ENCODE peak calls at places on chromosomes 13 and 19, in nine cellular contexts. F is spleen; H is mucosa of descending colon; O is colonic mucosa; B is CD4-positive, CD25-positive, alpha-beta regulatory T cell; C is CD8-positive, alpha-beta memory T cell; S is left ventricle myocardium inferior; V is endothelial cell of umbilical vein; A is Peyer's patch. U is an unnamed sample. For H3K4me1 and H3K36me3, the result is how much of the 10 kb centered on the place peaks cover.

GRCh38 chr19:33794578-33795369 is 1.9 kb upstream of the KCTD15 start:
- DNase-seq in V (no peak), A (no peak), B (no peak), C (no peak), S (peak), F (no peak), O (no peak), H (no peak), U (peak)

GRCh38 chr13:45953082-45953481 is 99.5 kb downstream of the ZC3H13 start:
- DNase-seq in B (no peak), H (no peak), V (no peak), F (no peak), A (no peak), C (no peak), S (no peak), O (no peak), U (no peak)

GRCh38 chr13:73551736-73552135 is 492.9 kb downstream of the KLF5 start:
- DNase-seq in H (no peak), S (no peak), A (no peak), C (no peak), B (no peak), F (no peak), O (no peak), V (no peak), U (no peak)

GRCh38 chr19:2392366-2392765 is 32.3 kb downstream of the TMPRSS9 start:
- DNase-seq in C (no peak), B (no peak), A (no peak), V (no peak), S (no peak), H (no peak), O (no peak), F (no peak), U (no peak)

GRCh38 chr19:52570005-52570861 is at the start of gene ZNF701:
- DNase-seq in A (peak), F (peak), B (peak), H (peak), C (peak), O (peak), S (peak), V (peak), U (peak)

GRCh38 chr19:51246153-51246552 is 4.7 kb upstream of the SIGLECL1 start:
- DNase-seq in F (no peak), B (no peak), S (no peak), C (no peak), A (no peak), O (no peak), V (no peak), H (no peak), U (no peak)

GRCh38 chr13:53010374-53011105 is 18.1 kb upstream of the OLFM4 start:
- DNase-seq in F (no peak), C (no peak), B (no peak), S (no peak), H (peak), V (no peak), O (peak), A (no peak), U (no peak)

GRCh38 chr13:37944476-37945442 is 75.2 kb upstream of the TRPC4 start:
- DNase-seq in V (no peak), A (no peak), S (no peak), C (no peak), F (no peak), O (no peak), B (no peak), H (no peak), U (no peak)

GRCh38 chr19:33293255-33294057 is 8.9 kb downstream of the CEBPA start:
- DNase-seq in B (no peak), F (peak), O (peak), A (no peak), H (peak), S (no peak), C (no peak), V (no peak), U (no peak)

GRCh38 chr19:55018216-55018615 is 19.8 kb downstream of the GP6 start:
- DNase-seq in S (no peak), V (no peak), F (no peak), A (no peak), H (no peak), C (no peak), O (no peak), B (no peak), U (no peak)

GRCh38 chr13:99218126-99218525 is 17.5 kb downstream of the UBAC2 start:
- DNase-seq in F (no peak), A (no peak), S (no peak), C (no peak), B (no peak), O (no peak), V (no peak), H (no peak), U (no peak)

GRCh38 chr13:99220199-99220931 is 19.7 kb downstream of the UBAC2 start:
- DNase-seq in C (no peak), S (no peak), O (no peak), V (no peak), A (peak), F (no peak), B (peak), H (no peak), U (no peak)

GRCh38 chr13:99217461-99218101 is 16.9 kb downstream of the UBAC2 start:
- DNase-seq in A (no peak), S (no peak), C (no peak), O (no peak), H (no peak), B (no peak), V (no peak), F (peak), U (no peak)

GRCh38 chr13:99218545-99218944 is 17.9 kb downstream of the UBAC2 start:
- DNase-seq in H (no peak), S (peak), F (no peak), O (no peak), A (no peak), C (no peak), B (no peak), V (peak), U (no peak)

DNA sequence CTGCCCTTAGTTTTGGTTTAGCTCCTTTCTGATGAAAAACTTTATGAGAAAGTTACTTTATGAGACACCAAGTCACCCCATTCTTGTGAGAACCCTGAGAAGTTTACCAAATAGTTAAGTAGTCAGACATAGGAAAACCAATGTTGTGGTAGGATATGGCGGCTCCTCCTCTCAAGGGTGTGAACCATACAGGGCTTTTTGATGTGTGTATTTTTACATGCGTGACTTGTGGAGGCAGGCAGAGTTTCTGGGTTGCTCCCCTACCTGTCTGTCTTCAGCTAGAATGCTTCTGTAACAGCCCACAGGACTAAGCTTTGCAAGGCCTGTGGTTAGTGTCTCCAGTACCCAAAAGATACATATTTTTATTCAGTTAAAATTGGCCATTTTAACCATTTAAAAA is 18.3 kb downstream of the UBAC2 start:
- DNase-seq in V (no peak), S (no peak), O (no peak), B (peak), C (peak), H (no peak), F (no peak), A (peak), U (no peak)
- H3K4me1 ChIP-seq in V (under half), S (half or more), O (under half), B (half or more), C (half or more), H (under half), F (half or more), A (under half), U (under half)

DNA sequence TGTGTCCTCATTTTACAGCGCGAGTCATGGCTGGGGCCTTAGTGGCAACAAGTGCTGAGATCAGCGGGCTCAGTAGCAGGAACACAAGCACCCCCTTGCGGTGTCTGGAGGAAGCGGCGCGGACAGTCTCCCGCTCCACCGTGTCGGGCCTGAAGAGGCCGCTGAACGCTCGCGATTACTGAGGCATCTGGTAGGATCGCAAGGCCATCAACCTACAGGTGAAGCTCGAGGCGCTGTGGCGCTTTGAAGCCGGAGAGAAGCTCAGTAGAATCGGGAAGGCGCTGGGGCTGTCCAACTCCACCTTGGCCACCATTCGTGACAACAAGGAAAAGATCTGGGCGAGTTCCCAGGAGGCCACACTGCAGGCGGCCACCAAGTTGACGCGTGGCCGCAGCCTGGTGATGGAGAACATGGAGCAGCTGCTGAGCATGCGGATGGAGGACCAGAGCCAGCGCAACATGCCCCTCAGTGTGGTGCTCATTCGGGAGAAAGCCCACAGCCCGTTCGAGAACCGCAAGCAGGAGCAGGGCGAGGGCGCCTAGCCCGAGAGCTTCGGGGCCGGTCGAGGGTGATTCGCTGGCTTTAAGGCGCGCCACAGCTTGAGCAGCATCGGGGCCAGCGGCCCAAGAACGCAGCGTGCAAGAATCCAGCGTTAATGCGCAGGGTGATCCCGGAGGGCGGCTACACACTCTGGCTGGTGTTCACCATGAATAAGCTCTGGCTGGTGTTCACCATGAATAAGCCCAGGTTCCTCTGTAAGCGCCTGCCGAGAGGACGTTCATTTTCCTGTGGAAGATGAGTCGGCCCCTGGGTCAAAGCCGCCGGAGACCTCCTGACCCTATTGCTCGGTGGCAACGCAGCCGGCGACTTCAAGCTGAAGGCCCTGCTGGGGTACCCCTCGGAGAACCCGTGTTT is 8.3 kb upstream of the MZF1 start:
- DNase-seq in F (peak), H (peak), V (peak), S (peak), C (peak), B (peak), O (peak), A (peak), U (peak)
- H3K36me3 ChIP-seq in F (under half), H (under half), V (under half), S (under half), C (under half), B (under half), O (under half), A (under half), U (under half)

GRCh38 chr13:60410299-60410698 is 13.3 kb downstream of the TDRD3 start:
- DNase-seq in A (no peak), S (no peak), B (no peak), H (no peak), F (no peak), O (no peak), C (no peak), V (no peak), U (no peak)

GRCh38 chr13:60412909-60413616 is 16.0 kb downstream of the TDRD3 start:
- DNase-seq in V (no peak), F (no peak), A (no peak), C (no peak), S (no peak), B (no peak), H (no peak), O (no peak), U (no peak)

GRCh38 chr13:60411464-60411863 is 14.4 kb downstream of the TDRD3 start:
- DNase-seq in V (no peak), S (no peak), O (no peak), F (no peak), B (no peak), A (no peak), H (no peak), C (no peak), U (no peak)

GRCh38 chr13:60414177-60414576 is 17.2 kb downstream of the TDRD3 start:
- DNase-seq in V (no peak), H (no peak), A (no peak), S (no peak), C (no peak), B (no peak), F (no peak), O (no peak), U (no peak)

GRCh38 chr13:60411983-60412382 is 15.0 kb downstream of the TDRD3 start:
- DNase-seq in C (no peak), H (no peak), S (no peak), A (no peak), F (no peak), V (no peak), B (no peak), O (no peak), U (no peak)
- H3K4me1 ChIP-seq in C (under half), H (under half), S (half or more), A (under half), F (under half), V (under half), B (under half), O (under half), U (under half)

GRCh38 chr19:7382694-7383093 is 34.0 kb downstream of the ARHGEF18 start:
- DNase-seq in F (peak), C (no peak), O (no peak), S (no peak), V (no peak), A (no peak), B (no peak), H (no peak), U (no peak)
- H3K36me3 ChIP-seq in F (under half), C (under half), O (under half), S (under half), V (under half), A (under half), B (half or more), H (under half), U (under half)

DNA sequence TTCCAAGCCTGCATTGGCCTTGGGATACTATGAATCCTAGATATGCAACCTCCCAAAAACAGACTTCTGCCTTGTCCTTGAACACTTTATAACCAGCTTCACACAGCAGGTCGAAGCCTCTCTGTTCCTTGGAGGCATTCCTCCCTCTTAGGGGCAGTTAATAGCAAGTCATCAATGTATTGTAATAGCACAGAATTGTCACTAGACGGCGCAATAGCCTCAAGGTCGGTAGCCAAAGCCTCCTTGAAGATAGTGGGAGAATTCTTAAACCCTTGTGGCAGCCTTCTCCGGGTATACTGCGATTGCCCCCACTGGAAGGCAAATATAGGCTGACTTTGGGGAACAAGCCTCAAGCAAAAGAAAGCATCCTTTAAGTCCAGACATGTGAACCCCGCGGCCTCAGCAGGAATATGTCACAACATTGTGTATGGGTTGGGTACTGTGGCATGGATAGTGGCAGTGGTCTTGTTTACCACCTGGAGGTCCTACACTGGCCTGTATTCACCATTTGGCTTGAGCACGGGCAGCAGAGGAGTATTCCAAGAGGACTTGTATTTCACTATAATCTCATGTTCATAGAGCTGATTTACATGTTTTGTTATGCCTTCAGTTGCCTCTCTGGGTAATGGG is 61.1 kb downstream of the ZNF431 start:
- DNase-seq in H (no peak), S (no peak), O (no peak), F (no peak), A (no peak), B (no peak), V (peak), C (no peak), U (no peak)
- H3K4me1 ChIP-seq in H (under half), S (under half), O (under half), F (under half), A (under half), B (under half), V (under half), C (under half), U (under half)

GRCh38 chr13:29566206-29566605 is 29.3 kb downstream of the SLC7A1 start:
- DNase-seq in A (no peak), B (no peak), C (no peak), O (no peak), F (no peak), V (no peak), S (no peak), H (no peak), U (no peak)
- H3K36me3 ChIP-seq in A (under half), B (under half), C (under half), O (under half), F (under half), V (under half), S (under half), H (under half), U (under half)

GRCh38 chr13:112696869-112697465 is 7.1 kb downstream of the ATP11A start:
- DNase-seq in C (no peak), B (no peak), F (no peak), V (no peak), O (no peak), A (no peak), H (no peak), S (no peak), U (no peak)
- H3K4me1 ChIP-seq in C (under half), B (under half), F (under half), V (under half), O (under half), A (under half), H (under half), S (half or more), U (under half)

GRCh38 chr13:81907973-81908372 is 1567.0 kb upstream of the SPRY2 start:
- DNase-seq in A (no peak), B (no peak), S (no peak), F (no peak), H (no peak), V (no peak), C (no peak), O (no peak), U (no peak)
- H3K36me3 ChIP-seq in A (under half), B (under half), S (under half), F (under half), H (under half), V (under half), C (under half), O (under half), U (under half)

DNA sequence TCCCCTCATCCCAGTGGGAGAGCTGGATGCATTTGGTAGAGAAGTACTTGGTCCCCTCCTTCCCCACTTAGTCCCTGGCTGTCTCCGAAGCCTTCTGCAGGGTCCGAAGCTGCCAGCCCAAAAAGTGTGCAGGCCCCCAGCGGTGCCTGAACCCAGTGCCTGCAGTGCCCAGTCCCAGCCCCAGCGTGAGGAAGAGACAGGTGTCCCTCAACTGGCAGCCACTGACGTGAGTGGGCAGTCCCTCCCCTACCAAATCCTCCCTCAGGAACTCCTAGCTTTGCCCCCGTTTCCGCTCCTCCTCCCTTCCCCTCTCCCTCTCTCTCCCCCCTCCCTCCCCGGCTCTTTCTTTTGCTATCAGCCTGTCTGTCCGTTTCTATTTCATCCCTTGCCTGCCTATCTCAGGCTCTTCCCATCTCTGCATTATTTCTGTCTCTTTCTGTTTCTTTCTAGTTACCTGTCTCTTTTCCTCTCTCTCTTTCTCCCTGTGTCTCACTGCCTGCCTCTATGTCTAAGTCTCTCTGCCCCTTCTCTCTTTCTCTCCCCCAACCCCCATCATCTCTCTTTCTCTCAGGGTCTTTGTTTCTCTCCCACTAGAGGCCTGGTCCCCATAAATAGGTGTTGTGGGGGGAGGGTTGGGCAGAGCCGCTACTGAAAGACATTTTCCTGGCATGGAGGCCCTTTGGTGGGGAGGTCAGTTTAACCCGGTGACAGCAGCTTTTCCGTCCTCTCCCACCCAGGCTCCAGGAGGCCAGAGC is 1.7 kb upstream of the LTBP4 start:
- DNase-seq in B (peak), O (no peak), V (no peak), A (no peak), C (no peak), F (no peak), S (no peak), H (no peak), U (peak)
- H3K4me1 ChIP-seq in B (half or more), O (under half), V (under half), A (half or more), C (half or more), F (under half), S (half or more), H (half or more), U (under half)

GRCh38 chr19:37511821-37512220 is 5.1 kb downstream of the ZNF793 start:
- DNase-seq in V (no peak), A (no peak), B (no peak), S (no peak), C (no peak), H (no peak), O (no peak), F (no peak), U (no peak)
- H3K36me3 ChIP-seq in V (under half), A (under half), B (under half), S (half or more), C (under half), H (under half), O (under half), F (under half), U (under half)